ENCODE peak calls at places on chromosomes 13 and 19, in six cellular contexts. H is HepG2, B is K562, D is GM12878, M is HCT116, Z is H1. J is an unnamed sample.

GRCh38 chr19:48830088-48830487 is 6.2 kb downstream of the HSD17B14 start:
- DNase-seq in M (no peak), D (no peak), B (peak; percentile 46), Z (no peak), H (no peak), J (no peak)

GRCh38 chr13:91664036-91664435 is 265.6 kb downstream of the GPC5 start:
- DNase-seq in Z (no peak), B (no peak), M (no peak), D (no peak), H (no peak), J (no peak)

GRCh38 chr19:28643284-28643683 is 569.7 kb downstream of the UQCRFS1 start:
- DNase-seq in M (no peak), D (no peak), Z (no peak), H (no peak), B (no peak), J (no peak)

GRCh38 chr19:38880076-38880881 is 2.2 kb upstream of the RINL start:
- DNase-seq in B (no peak), Z (no peak), M (no peak), D (no peak), H (no peak), J (no peak)

GRCh38 chr19:9011875-9012274 is 1.7 kb upstream of the MUC16 start:
- DNase-seq in B (no peak), Z (no peak), M (no peak), H (no peak), D (no peak), J (no peak)

GRCh38 chr13:78020861-78021260 is 102.2 kb upstream of the EDNRB start:
- DNase-seq in D (no peak), Z (no peak), B (no peak), H (no peak), M (no peak), J (no peak)

GRCh38 chr13:46665630-46666482 is 112.9 kb downstream of the LRCH1 start:
- DNase-seq in D (no peak), H (peak; percentile 70), M (no peak), Z (no peak), B (no peak), J (peak; percentile 60)

GRCh38 chr13:94988654-94989053 is 276.3 kb upstream of the SOX21 start:
- DNase-seq in H (peak; percentile 7), B (no peak), M (peak; percentile 3), Z (no peak), D (no peak), J (peak; percentile 13)

GRCh38 chr19:1226227-1226518 is 11.6 kb downstream of the CBARP start:
- DNase-seq in H (no peak), M (no peak), B (no peak), D (no peak), Z (no peak), J (no peak)

GRCh38 chr13:54034047-54034446 is 1005.4 kb downstream of the OLFM4 start:
- DNase-seq in M (no peak), H (no peak), D (no peak), Z (no peak), B (no peak), J (no peak)

GRCh38 chr19:32317045-32317444 is 28.4 kb upstream of the ZNF507 start:
- DNase-seq in Z (no peak), H (no peak), M (no peak), D (no peak), B (no peak), J (no peak)

GRCh38 chr13:60448907-60449510 is 52.0 kb downstream of the TDRD3 start:
- DNase-seq in M (peak; percentile 28), D (no peak), Z (no peak), B (peak; percentile 32), H (peak; percentile 31), J (peak; percentile 75)

GRCh38 chr13:38998739-38999138 is 8.1 kb upstream of the STOML3 start:
- DNase-seq in H (no peak), B (peak; percentile 39), Z (no peak), M (no peak), D (no peak), J (no peak)

GRCh38 chr19:48194041-48194871 is 23.8 kb downstream of the ZSWIM9 start:
- DNase-seq in M (no peak), H (peak; percentile 18), B (peak; percentile 38), Z (peak; percentile 79), D (no peak), J (no peak)

GRCh38 chr13:71865858-71866172 is 1.2 kb downstream of the DACH1 start:
- DNase-seq in M (no peak), Z (no peak), B (no peak), H (no peak), D (no peak), J (no peak)

GRCh38 chr13:111472083-111472482 is 151.6 kb downstream of the TEX29 start:
- DNase-seq in D (no peak), B (no peak), Z (no peak), H (no peak), M (no peak), J (no peak)

GRCh38 chr19:42166336-42166735 is 34.1 kb upstream of the POU2F2 start:
- DNase-seq in B (no peak), D (no peak), Z (no peak), H (no peak), M (no peak), J (no peak)

GRCh38 chr19:55640577-55641375 is at the start of gene ZNF580:
- DNase-seq in B (peak; percentile 85), M (no peak), Z (peak; percentile 86), H (peak; percentile 40), D (no peak), J (peak; percentile 71)

GRCh38 chr13:67775359-67775758 is 545.2 kb upstream of the PCDH9 start:
- DNase-seq in Z (no peak), M (no peak), D (no peak), B (no peak), H (no peak), J (no peak)

GRCh38 chr19:56161534-56161933 is 14.3 kb upstream of the GALP start:
- DNase-seq in B (no peak), Z (no peak), M (no peak), H (no peak), D (no peak), J (no peak)

GRCh38 chr13:23945612-23946011 is 48.3 kb upstream of the C1QTNF9B start:
- DNase-seq in B (no peak), Z (no peak), D (no peak), M (no peak), H (no peak), J (no peak)

GRCh38 chr13:79346300-79346914 is 59.6 kb downstream of the RBM26 start:
- DNase-seq in D (no peak), H (no peak), M (no peak), Z (no peak), B (no peak), J (no peak)

GRCh38 chr13:59680429-59681024 is 483.2 kb downstream of the DIAPH3 start:
- DNase-seq in H (no peak), Z (no peak), B (peak; percentile 4), M (peak; percentile 7), D (no peak), J (peak; percentile 41)

GRCh38 chr13:74871671-74872070 is 610.3 kb downstream of the TBC1D4 start:
- DNase-seq in H (no peak), Z (no peak), B (no peak), D (no peak), M (no peak), J (peak; percentile 54)

GRCh38 chr19:7732045-7732444 is at the start of gene CLEC4G:
- DNase-seq in M (no peak), B (no peak), H (no peak), Z (no peak), D (no peak), J (no peak)

GRCh38 chr13:22789916-22790315 is 390.9 kb upstream of the SGCG start:
- DNase-seq in Z (no peak), M (no peak), D (no peak), B (no peak), H (no peak), J (no peak)

GRCh38 chr13:40786568-40786996 is 2.8 kb upstream of the SLC25A15 start:
- DNase-seq in M (no peak), D (no peak), B (no peak), H (peak; percentile 90), Z (no peak), J (peak; percentile 9)

GRCh38 chr13:87872813-87873212 is 201.6 kb downstream of the SLITRK5 start:
- DNase-seq in M (no peak), B (no peak), D (no peak), H (no peak), Z (no peak), J (no peak)

GRCh38 chr13:44040754-44041100 is 161.0 kb downstream of the LACC1 start:
- DNase-seq in Z (no peak), M (no peak), B (no peak), D (no peak), H (no peak), J (no peak)

GRCh38 chr13:46992383-46992952 is 95.6 kb upstream of the HTR2A start:
- DNase-seq in D (no peak), Z (no peak), M (peak; percentile 16), B (peak; percentile 11), H (peak; percentile 10), J (no peak)

GRCh38 chr19:7349961-7350711 is 1.4 kb downstream of the ARHGEF18 start:
- DNase-seq in B (no peak), H (no peak), M (no peak), D (no peak), Z (no peak), J (no peak)

GRCh38 chr13:25885418-25885817 is 166.4 kb downstream of the SHISA2 start:
- DNase-seq in M (no peak), Z (no peak), H (no peak), B (no peak), D (no peak), J (no peak)

GRCh38 chr13:25882732-25883357 is 169.0 kb downstream of the SHISA2 start:
- DNase-seq in Z (no peak), D (no peak), M (no peak), B (no peak), H (no peak), J (no peak)

GRCh38 chr13:25879466-25879865 is 172.3 kb downstream of the SHISA2 start:
- DNase-seq in M (no peak), H (no peak), B (no peak), D (no peak), Z (no peak), J (no peak)

GRCh38 chr13:25881136-25881926 is 170.5 kb downstream of the SHISA2 start:
- DNase-seq in D (no peak), H (no peak), B (no peak), Z (no peak), M (no peak), J (no peak)

GRCh38 chr13:25881946-25882574 is 169.8 kb downstream of the SHISA2 start:
- DNase-seq in B (no peak), H (no peak), D (no peak), M (no peak), Z (no peak), J (peak; percentile 8)
- TF ChIP-seq EZH2 in B (no peak), H (no peak), D (no peak), M (no peak), Z (no peak), J (peak; percentile 42)

GRCh38 chr19:40716655-40717324 is at the start of the genes COQ8B and ITPKC:
- DNase-seq in H (peak; percentile 95), M (peak; percentile 95), D (peak; percentile 88), Z (peak; percentile 100), B (peak; percentile 94), J (peak; percentile 97)
- TF ChIP-seq CTCF in H (no peak), M (no peak), D (no peak), Z (peak; percentile 3), B (peak; percentile 24), J (no peak)

GRCh38 chr13:32911506-32911905 is 104.7 kb upstream of the KL start:
- DNase-seq in Z (no peak), B (no peak), H (peak; percentile 36), M (peak; percentile 60), D (no peak), J (no peak)
- TF ChIP-seq MAX in Z (no peak), B (no peak), H (no peak), M (no peak), D (no peak), J (no peak)

GRCh38 chr13:51907040-51907732 is 45.4 kb downstream of the CCDC70 start:
- DNase-seq in D (no peak), H (no peak), M (no peak), Z (no peak), B (no peak), J (no peak)
- TF ChIP-seq EZH2 in D (no peak), H (no peak), M (no peak), Z (no peak), B (no peak), J (no peak)